ENCODE peak calls at places on chromosomes 13 and 19, in eight cellular contexts. One of them, this sample, is unnamed.

GRCh38 chr19:51772977-51773376 is 12.0 kb downstream of the FPR2 start:
- DNase-seq in anterior cingulate cortex: no peak
- DNase-seq in OCI-LY7: no peak
- DNase-seq in NCI-H774: no peak
- DNase-seq in dermis blood vessel endothelial cell: no peak
- DNase-seq in endothelial cell: no peak
- DNase-seq in aorta: no peak
- DNase-seq in uterus: no peak
- DNase-seq in this sample: no peak

GRCh38 chr13:66803759-66804456 is 426.2 kb downstream of the PCDH9 start:
- DNase-seq in endothelial cell: no peak
- DNase-seq in uterus: no peak
- DNase-seq in NCI-H774: no peak
- DNase-seq in dermis blood vessel endothelial cell: no peak
- DNase-seq in anterior cingulate cortex: no peak
- DNase-seq in OCI-LY7: no peak
- DNase-seq in aorta: no peak
- DNase-seq in this sample: no peak

GRCh38 chr13:48892311-48892710 is 83.4 kb upstream of the FNDC3A start:
- DNase-seq in OCI-LY7: no peak
- DNase-seq in dermis blood vessel endothelial cell: peak
- DNase-seq in uterus: no peak
- DNase-seq in NCI-H774: no peak
- DNase-seq in anterior cingulate cortex: no peak
- DNase-seq in endothelial cell: no peak
- DNase-seq in aorta: no peak
- DNase-seq in this sample: no peak

GRCh38 chr19:5996102-5996501 is 18.2 kb upstream of the RANBP3 start:
- DNase-seq in OCI-LY7: no peak
- DNase-seq in uterus: no peak
- DNase-seq in dermis blood vessel endothelial cell: no peak
- DNase-seq in endothelial cell: no peak
- DNase-seq in anterior cingulate cortex: no peak
- DNase-seq in NCI-H774: no peak
- DNase-seq in aorta: no peak
- DNase-seq in this sample: no peak

GRCh38 chr19:31070126-31070525 is 279.1 kb downstream of the TSHZ3 start:
- DNase-seq in endothelial cell: no peak
- DNase-seq in NCI-H774: no peak
- DNase-seq in anterior cingulate cortex: no peak
- DNase-seq in OCI-LY7: no peak
- DNase-seq in uterus: no peak
- DNase-seq in dermis blood vessel endothelial cell: no peak
- DNase-seq in aorta: no peak
- DNase-seq in this sample: no peak

GRCh38 chr13:95530178-95530577 is 22.3 kb upstream of the CLDN10 start:
- DNase-seq in NCI-H774: no peak
- DNase-seq in OCI-LY7: no peak
- DNase-seq in endothelial cell: no peak
- DNase-seq in uterus: no peak
- DNase-seq in aorta: peak
- DNase-seq in anterior cingulate cortex: no peak
- DNase-seq in dermis blood vessel endothelial cell: peak
- DNase-seq in this sample: no peak

GRCh38 chr13:71935166-71935840 is 68.3 kb upstream of the DACH1 start:
- DNase-seq in endothelial cell: no peak
- DNase-seq in dermis blood vessel endothelial cell: no peak
- DNase-seq in anterior cingulate cortex: no peak
- DNase-seq in OCI-LY7: no peak
- DNase-seq in NCI-H774: no peak
- DNase-seq in uterus: no peak
- DNase-seq in aorta: no peak
- DNase-seq in this sample: no peak

GRCh38 chr19:2087621-2088100 is 8.5 kb downstream of the MOB3A start:
- DNase-seq in anterior cingulate cortex: no peak
- DNase-seq in endothelial cell: no peak
- DNase-seq in OCI-LY7: peak
- DNase-seq in NCI-H774: no peak
- DNase-seq in dermis blood vessel endothelial cell: no peak
- DNase-seq in uterus: no peak
- DNase-seq in aorta: no peak
- DNase-seq in this sample: peak

GRCh38 chr19:18436651-18437478 is 1.1 kb downstream of the ISYNA1 start:
- DNase-seq in dermis blood vessel endothelial cell: peak
- DNase-seq in anterior cingulate cortex: peak
- DNase-seq in OCI-LY7: peak
- DNase-seq in aorta: peak
- DNase-seq in endothelial cell: peak
- DNase-seq in NCI-H774: peak
- DNase-seq in uterus: peak
- DNase-seq in this sample: peak

GRCh38 chr19:43778651-43779050 is 2.1 kb downstream of the KCNN4 start:
- DNase-seq in endothelial cell: no peak
- DNase-seq in uterus: no peak
- DNase-seq in dermis blood vessel endothelial cell: no peak
- DNase-seq in OCI-LY7: peak
- DNase-seq in aorta: no peak
- DNase-seq in NCI-H774: peak
- DNase-seq in anterior cingulate cortex: no peak
- DNase-seq in this sample: no peak

GRCh38 chr19:4224470-4224869 is 4.9 kb upstream of the EBI3 start:
- DNase-seq in anterior cingulate cortex: no peak
- DNase-seq in uterus: no peak
- DNase-seq in aorta: no peak
- DNase-seq in endothelial cell: no peak
- DNase-seq in OCI-LY7: no peak
- DNase-seq in NCI-H774: no peak
- DNase-seq in dermis blood vessel endothelial cell: no peak
- DNase-seq in this sample: no peak

GRCh38 chr13:30045916-30046704 is 195.7 kb upstream of the UBL3 start:
- DNase-seq in dermis blood vessel endothelial cell: no peak
- DNase-seq in NCI-H774: no peak
- DNase-seq in anterior cingulate cortex: no peak
- DNase-seq in OCI-LY7: no peak
- DNase-seq in endothelial cell: no peak
- DNase-seq in aorta: no peak
- DNase-seq in uterus: no peak
- DNase-seq in this sample: no peak

GRCh38 chr13:83065136-83065535 is 817.1 kb downstream of the SLITRK1 start:
- DNase-seq in NCI-H774: no peak
- DNase-seq in OCI-LY7: no peak
- DNase-seq in aorta: peak
- DNase-seq in anterior cingulate cortex: no peak
- DNase-seq in endothelial cell: no peak
- DNase-seq in dermis blood vessel endothelial cell: no peak
- DNase-seq in uterus: no peak
- DNase-seq in this sample: no peak

GRCh38 chr13:58434943-58435342 is 803.4 kb downstream of the PCDH17 start:
- DNase-seq in anterior cingulate cortex: no peak
- DNase-seq in OCI-LY7: no peak
- DNase-seq in uterus: no peak
- DNase-seq in endothelial cell: no peak
- DNase-seq in dermis blood vessel endothelial cell: no peak
- DNase-seq in aorta: no peak
- DNase-seq in NCI-H774: no peak
- DNase-seq in this sample: no peak

GRCh38 chr13:96041326-96042092 is 11.7 kb downstream of the UGGT2 start:
- DNase-seq in dermis blood vessel endothelial cell: no peak
- DNase-seq in OCI-LY7: no peak
- DNase-seq in endothelial cell: no peak
- DNase-seq in uterus: no peak
- DNase-seq in NCI-H774: no peak
- DNase-seq in aorta: no peak
- DNase-seq in anterior cingulate cortex: no peak
- DNase-seq in this sample: no peak

GRCh38 chr13:112057736-112058518 is 9.0 kb upstream of the SOX1 start:
- DNase-seq in NCI-H774: peak
- DNase-seq in aorta: no peak
- DNase-seq in anterior cingulate cortex: no peak
- DNase-seq in dermis blood vessel endothelial cell: peak
- DNase-seq in uterus: no peak
- DNase-seq in endothelial cell: peak
- DNase-seq in OCI-LY7: no peak
- DNase-seq in this sample: no peak

GRCh38 chr13:113161433-113161832 is 3.0 kb downstream of the PROZ start:
- DNase-seq in anterior cingulate cortex: no peak
- DNase-seq in aorta: no peak
- DNase-seq in dermis blood vessel endothelial cell: no peak
- DNase-seq in NCI-H774: no peak
- DNase-seq in uterus: no peak
- DNase-seq in OCI-LY7: no peak
- DNase-seq in endothelial cell: no peak
- DNase-seq in this sample: no peak

GRCh38 chr13:114038211-114038613 is 64.3 kb upstream of the C13orf46 start:
- DNase-seq in aorta: no peak
- DNase-seq in anterior cingulate cortex: peak
- DNase-seq in dermis blood vessel endothelial cell: no peak
- DNase-seq in OCI-LY7: no peak
- DNase-seq in endothelial cell: no peak
- DNase-seq in uterus: no peak
- DNase-seq in NCI-H774: no peak
- DNase-seq in this sample: no peak

GRCh38 chr13:99422556-99423220 is 78.6 kb upstream of the TM9SF2 start:
- DNase-seq in OCI-LY7: no peak
- DNase-seq in endothelial cell: no peak
- DNase-seq in uterus: no peak
- DNase-seq in aorta: no peak
- DNase-seq in anterior cingulate cortex: no peak
- DNase-seq in NCI-H774: no peak
- DNase-seq in dermis blood vessel endothelial cell: no peak
- DNase-seq in this sample: no peak

GRCh38 chr19:1093811-1094553 is 1.2 kb downstream of the POLR2E start:
- DNase-seq in uterus: no peak
- DNase-seq in dermis blood vessel endothelial cell: no peak
- DNase-seq in OCI-LY7: no peak
- DNase-seq in aorta: no peak
- DNase-seq in NCI-H774: no peak
- DNase-seq in endothelial cell: no peak
- DNase-seq in anterior cingulate cortex: no peak
- DNase-seq in this sample: no peak

GRCh38 chr19:7979011-7979410 is 26.4 kb downstream of the ELAVL1 start:
- DNase-seq in OCI-LY7: no peak
- DNase-seq in anterior cingulate cortex: no peak
- DNase-seq in dermis blood vessel endothelial cell: no peak
- DNase-seq in endothelial cell: no peak
- DNase-seq in uterus: no peak
- DNase-seq in NCI-H774: no peak
- DNase-seq in aorta: no peak
- DNase-seq in this sample: no peak

GRCh38 chr19:14795078-14795721 is 16.8 kb upstream of the ADGRE2 start:
- DNase-seq in uterus: no peak
- DNase-seq in dermis blood vessel endothelial cell: no peak
- DNase-seq in anterior cingulate cortex: no peak
- DNase-seq in aorta: no peak
- DNase-seq in OCI-LY7: no peak
- DNase-seq in endothelial cell: no peak
- DNase-seq in NCI-H774: no peak
- DNase-seq in this sample: no peak

GRCh38 chr19:47544476-47544875 is 28.5 kb downstream of the ZNF541 start:
- DNase-seq in endothelial cell: no peak
- DNase-seq in uterus: no peak
- DNase-seq in aorta: no peak
- DNase-seq in dermis blood vessel endothelial cell: no peak
- DNase-seq in OCI-LY7: no peak
- DNase-seq in NCI-H774: no peak
- DNase-seq in anterior cingulate cortex: no peak
- DNase-seq in this sample: no peak

GRCh38 chr13:59447846-59448620 is 715.7 kb downstream of the DIAPH3 start:
- DNase-seq in dermis blood vessel endothelial cell: no peak
- DNase-seq in endothelial cell: no peak
- DNase-seq in NCI-H774: no peak
- DNase-seq in aorta: no peak
- DNase-seq in uterus: no peak
- DNase-seq in OCI-LY7: no peak
- DNase-seq in anterior cingulate cortex: no peak
- DNase-seq in this sample: no peak

This sample was measured in memory B cell.